ENCODE peak calls at places on chromosomes 4 and X, in eight cellular contexts. I is vagina, Z is uterus, O is HCT116, F is tibial nerve, G is sigmoid colon, H is A549, U is suprapubic skin. T is an unnamed sample.

GRCh38 chrX:136779346-136779781 is 1.4 kb downstream of the ARHGEF6 start:
- DNase-seq in U (no peak), O (no peak), F (no peak), H (no peak), G (no peak), Z (no peak), I (no peak), T (no peak)

GRCh38 chr4:178414881-178415446 is 972.7 kb upstream of the AGA start:
- DNase-seq in H (no peak), Z (no peak), G (no peak), F (no peak), U (no peak), O (no peak), I (no peak), T (no peak)

GRCh38 chr4:109576462-109576861 is 16.4 kb downstream of the MCUB start:
- DNase-seq in H (no peak), F (no peak), U (no peak), G (no peak), O (no peak), Z (peak), I (no peak), T (no peak)

GRCh38 chrX:19613645-19614323 is 98.5 kb upstream of the MAP3K15 start:
- DNase-seq in U (no peak), O (no peak), I (no peak), Z (no peak), G (no peak), F (no peak), H (no peak), T (no peak)

GRCh38 chr4:53780736-53781400 is 189.6 kb upstream of the LNX1 start:
- DNase-seq in H (no peak), F (no peak), Z (no peak), U (no peak), I (no peak), G (no peak), O (no peak), T (no peak)

GRCh38 chr4:1744552-1744951 is 23.2 kb downstream of the TACC3 start:
- DNase-seq in H (no peak), G (no peak), F (no peak), O (no peak), Z (no peak), I (no peak), U (no peak), T (no peak)

GRCh38 chr4:30943356-30943755 is 223.2 kb downstream of the PCDH7 start:
- DNase-seq in U (no peak), O (no peak), F (no peak), Z (no peak), H (no peak), G (no peak), I (no peak), T (no peak)

GRCh38 chr4:79213702-79214101 is 112.2 kb downstream of the NAA11 start:
- DNase-seq in F (no peak), Z (no peak), G (no peak), O (no peak), H (no peak), U (no peak), I (no peak), T (no peak)

GRCh38 chr4:83109480-83110221 is 4.9 kb downstream of the PLAC8 start:
- DNase-seq in U (no peak), Z (no peak), H (peak), G (peak), F (no peak), O (no peak), I (no peak), T (no peak)

GRCh38 chrX:145178268-145178667 is 69.0 kb upstream of the SPANXN1 start:
- DNase-seq in H (peak), O (no peak), U (no peak), I (no peak), F (no peak), Z (no peak), G (no peak), T (no peak)

GRCh38 chrX:45479835-45480422 is 279.3 kb upstream of the DIPK2B start:
- DNase-seq in I (no peak), H (peak), G (no peak), U (no peak), F (no peak), Z (no peak), O (peak), T (no peak)

GRCh38 chr4:108215055-108215454 is 46.3 kb upstream of the LEF1 start:
- DNase-seq in O (no peak), G (no peak), Z (no peak), H (no peak), F (no peak), U (no peak), I (no peak), T (no peak)

GRCh38 chrX:63959975-63960374 is 175.0 kb upstream of the ARHGEF9 start:
- DNase-seq in U (no peak), I (no peak), Z (no peak), F (no peak), H (no peak), O (no peak), G (no peak), T (no peak)

GRCh38 chr4:141153751-141154510 is 20.7 kb upstream of the RNF150 start:
- DNase-seq in H (no peak), I (no peak), G (no peak), U (no peak), O (no peak), F (peak), Z (peak), T (no peak)

GRCh38 chr4:187020681-187021080 is 297.0 kb upstream of the FAT1 start:
- DNase-seq in I (no peak), U (no peak), Z (no peak), G (no peak), O (no peak), F (no peak), H (no peak), T (no peak)

GRCh38 chrX:74579597-74580209 is 34.7 kb downstream of the RLIM start:
- DNase-seq in O (no peak), U (no peak), H (no peak), G (no peak), Z (no peak), F (no peak), I (no peak), T (no peak)

GRCh38 chr4:6468376-6468775 is 4.0 kb downstream of the PPP2R2C start:
- DNase-seq in Z (no peak), U (peak), F (no peak), I (no peak), H (no peak), G (peak), O (no peak), T (no peak)

GRCh38 chr4:8097141-8097541 is 61.5 kb downstream of the ABLIM2 start:
- DNase-seq in F (no peak), I (no peak), U (no peak), H (no peak), O (no peak), G (no peak), Z (no peak), T (no peak)

GRCh38 chrX:34382416-34382815 is 250.3 kb upstream of the FAM47A start:
- DNase-seq in U (no peak), O (no peak), I (no peak), G (no peak), H (no peak), F (no peak), Z (no peak), T (no peak)

DNA sequence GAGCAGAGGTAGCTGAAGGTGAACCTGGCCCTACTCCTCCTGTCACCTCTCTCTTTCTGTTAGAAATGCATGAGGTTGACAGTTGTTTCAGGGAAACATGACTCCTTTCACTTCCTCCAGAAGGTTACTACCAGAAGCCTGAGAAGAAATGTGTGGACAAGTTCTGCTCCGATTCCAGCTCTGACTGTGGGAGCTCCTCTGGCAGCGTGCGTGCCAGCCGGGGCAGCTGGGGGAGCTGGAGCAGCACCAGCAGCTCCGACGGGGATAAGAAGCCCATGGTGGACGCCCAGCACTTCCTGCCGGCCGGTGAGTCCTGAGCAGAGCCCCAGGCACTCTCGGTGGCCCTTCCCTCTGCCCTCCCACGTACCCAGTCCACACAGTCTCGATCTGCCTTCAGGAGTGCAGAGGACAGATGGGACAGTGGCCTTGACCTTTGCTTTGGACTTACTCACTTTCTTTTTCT is 61.3 kb upstream of the TLR2 start:
- DNase-seq in H (no peak), G (no peak), I (no peak), U (no peak), F (no peak), Z (no peak), O (no peak), T (no peak)
- TF ChIP-seq POLR2A in H (no peak), G (no peak), I (no peak), U (no peak), F (no peak), Z (no peak), O (no peak), T (no peak)

GRCh38 chr4:66920514-66920913 is 624.8 kb downstream of the CENPC start:
- DNase-seq in I (no peak), Z (no peak), H (no peak), F (no peak), G (no peak), U (no peak), O (no peak), T (no peak)
- TF ChIP-seq POLR2A in I (no peak), Z (no peak), H (no peak), F (no peak), G (no peak), U (no peak), O (no peak), T (no peak)

GRCh38 chr4:86963697-86964096 is 28.9 kb downstream of the AFF1 start:
- DNase-seq in Z (no peak), O (peak), I (no peak), U (no peak), F (no peak), H (no peak), G (no peak), T (no peak)

GRCh38 chr4:86960557-86960959 is 25.7 kb downstream of the AFF1 start:
- DNase-seq in Z (no peak), I (no peak), F (no peak), G (no peak), O (no peak), U (no peak), H (no peak), T (no peak)

GRCh38 chr4:86959588-86960500 is 25.0 kb downstream of the AFF1 start:
- DNase-seq in U (no peak), G (no peak), H (no peak), Z (no peak), O (no peak), F (no peak), I (no peak), T (no peak)

GRCh38 chr4:86961103-86961502 is 26.3 kb downstream of the AFF1 start:
- DNase-seq in I (no peak), H (no peak), Z (no peak), G (no peak), F (no peak), O (no peak), U (no peak), T (no peak)

DNA sequence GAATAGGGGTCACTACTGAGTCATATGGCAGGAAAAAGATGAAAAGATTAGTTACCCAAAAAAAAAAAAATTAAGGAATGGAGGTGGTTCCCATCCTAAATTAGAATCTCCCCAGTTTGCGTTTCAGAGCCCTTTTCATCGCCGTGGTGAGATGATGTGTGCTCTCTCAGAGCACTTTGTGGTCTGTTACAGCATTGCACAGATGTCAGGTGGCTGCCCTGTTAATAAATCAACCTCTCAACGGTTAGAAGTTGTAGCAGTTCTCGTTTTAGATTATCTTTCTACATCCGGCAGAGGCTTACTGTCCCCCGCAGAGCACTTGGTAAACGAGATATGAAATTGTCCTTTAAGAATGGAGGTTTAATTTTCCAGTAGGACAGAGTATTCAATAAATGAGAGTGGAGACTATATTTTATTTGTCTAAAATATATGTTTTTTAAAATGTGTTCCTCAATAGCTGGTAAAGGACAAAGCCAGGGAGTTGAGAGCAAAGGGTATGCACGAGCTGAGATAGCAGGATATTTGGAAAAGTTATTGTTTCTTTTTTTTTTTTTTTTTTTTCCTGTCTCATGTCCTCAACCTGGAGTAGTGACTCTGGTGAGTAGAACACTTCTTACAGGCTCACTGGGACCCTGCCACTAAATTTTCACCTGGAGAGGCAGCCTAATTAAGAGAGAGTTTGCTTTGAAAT is 26.9 kb downstream of the AFF1 start:
- DNase-seq in H (no peak), G (no peak), O (no peak), F (no peak), Z (peak), U (no peak), I (no peak), T (no peak)
- TF ChIP-seq POLR2A in H (no peak), G (no peak), O (no peak), F (no peak), Z (no peak), U (no peak), I (no peak), T (no peak)

GRCh38 chrX:153953342-153953830 is 8.9 kb upstream of the RENBP start:
- DNase-seq in Z (peak), G (peak), I (no peak), U (no peak), F (peak), O (no peak), H (peak), T (peak)
- TF ChIP-seq POLR2A in Z (no peak), G (no peak), I (no peak), U (no peak), F (no peak), O (no peak), H (no peak), T (no peak)

DNA sequence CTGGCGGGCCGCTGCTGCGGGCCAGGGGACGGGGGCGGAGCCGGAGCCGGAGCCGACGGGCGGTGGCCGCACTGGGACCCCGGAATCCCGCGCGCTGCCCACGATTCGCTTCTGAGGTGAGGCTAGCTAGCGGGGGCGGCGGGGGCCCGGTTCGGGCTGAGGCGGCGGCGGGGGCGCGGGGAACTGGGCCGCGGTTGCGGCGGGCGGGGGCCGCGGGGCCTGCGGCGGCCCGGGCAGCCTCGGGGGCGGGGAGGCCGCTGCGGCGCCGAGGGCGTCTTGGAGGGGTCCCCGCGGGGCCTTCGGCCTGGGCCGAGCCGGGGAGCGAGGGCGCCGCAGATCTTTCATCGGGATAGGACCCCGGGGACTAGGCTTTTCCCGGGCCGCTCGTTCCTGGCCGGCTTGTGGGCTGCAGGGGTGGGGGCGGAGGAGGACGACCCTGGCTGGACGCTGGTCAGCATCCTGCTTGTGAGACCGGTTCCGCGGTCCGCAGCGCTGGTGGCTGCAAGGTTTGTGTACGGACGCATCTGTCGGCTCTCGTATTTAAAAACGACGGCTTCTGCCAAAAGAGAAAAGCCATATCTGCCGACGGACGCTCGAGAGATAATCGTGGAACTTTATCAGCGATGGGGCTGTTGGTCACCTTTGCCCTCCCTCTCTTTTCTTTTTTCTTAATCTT is 403 bp downstream of the ADD1 start:
- DNase-seq in H (no peak), F (no peak), I (no peak), O (no peak), G (peak), Z (peak), U (no peak), T (no peak)
- TF ChIP-seq POLR2A in H (no peak), F (no peak), I (no peak), O (peak), G (no peak), Z (no peak), U (no peak), T (no peak)

GRCh38 chr4:113979157-113979972 is at the start of gene ARSJ:
- DNase-seq in H (peak), F (peak), Z (peak), G (peak), U (no peak), O (peak), I (no peak), T (peak)
- TF ChIP-seq POLR2A in H (no peak), F (no peak), Z (peak), G (peak), U (no peak), O (no peak), I (peak), T (peak)